ENCODE peak calls at places on chromosomes 12 and 14, in six cellular contexts. Y is bronchial epithelial cell, D is GM23248, Q is HCT116, S is fibroblast of the aortic adventitia, O is mucosa of descending colon. U is an unnamed sample.

GRCh38 chr14:58362798-58363412 is 32.8 kb upstream of the TOMM20L start:
- DNase-seq in O (no peak), Q (peak; percentile 21), Y (peak; percentile 60), D (peak; percentile 17), S (peak; percentile 27), U (no peak)

GRCh38 chr12:55652352-55652751 is 15.7 kb downstream of the OR10P1 start:
- DNase-seq in Q (no peak), Y (no peak), S (no peak), D (no peak), O (no peak), U (no peak)

GRCh38 chr12:29537292-29537691 is 39.8 kb upstream of the OVCH1 start:
- DNase-seq in D (no peak), Y (peak; percentile 90), S (peak; percentile 20), O (no peak), Q (no peak), U (no peak)

GRCh38 chr12:26251600-26251999 is 56.2 kb downstream of the SSPN start:
- DNase-seq in D (no peak), O (no peak), S (peak; percentile 99), Q (no peak), Y (no peak), U (no peak)

GRCh38 chr14:73526036-73526984 is 10.6 kb upstream of the ACOT1 start:
- DNase-seq in Q (no peak), O (no peak), S (peak; percentile 61), Y (peak; percentile 52), D (peak; percentile 64), U (no peak)

GRCh38 chr14:69079188-69079742 is 73.7 kb downstream of the DCAF5 start:
- DNase-seq in Y (peak; percentile 84), S (peak; percentile 83), Q (no peak), D (peak; percentile 89), O (no peak), U (no peak)

GRCh38 chr12:57131896-57132744 is 3.8 kb downstream of the LRP1 start:
- DNase-seq in Q (no peak), O (no peak), D (peak; percentile 60), S (no peak), Y (no peak), U (no peak)

GRCh38 chr14:66231823-66232222 is 254.3 kb upstream of the CCDC196 start:
- DNase-seq in Y (no peak), Q (no peak), S (no peak), O (no peak), D (no peak), U (no peak)

GRCh38 chr12:96720363-96720705 is 186.7 kb upstream of the NEDD1 start:
- DNase-seq in O (no peak), Y (no peak), Q (no peak), S (no peak), D (peak; percentile 46), U (no peak)

GRCh38 chr14:98177551-98177950 is 1094.4 kb downstream of the BCL11B start:
- DNase-seq in O (no peak), Y (no peak), Q (no peak), D (no peak), S (no peak), U (no peak)

GRCh38 chr12:54378791-54379400 is 5.6 kb downstream of the ZNF385A start:
- DNase-seq in O (no peak), D (peak; percentile 76), Q (no peak), Y (no peak), S (no peak), U (no peak)
- H3K4me3 ChIP-seq in O (no peak overlapping the region), D (peak overlapping the region; percentile 66), Q (peak overlapping the region; percentile 66), Y (no peak overlapping the region), S (peak overlapping the region; percentile 65), U (peak overlapping the region; percentile 51)

GRCh38 chr12:27554421-27555186 is 30.6 kb downstream of the PPFIBP1 start:
- DNase-seq in O (no peak), S (peak; percentile 92), Y (no peak), Q (no peak), D (peak; percentile 77), U (peak; percentile 83)
- H3K4me3 ChIP-seq in O (no peak overlapping the region), S (peak overlapping the region; percentile 43), Y (no peak overlapping the region), Q (no peak overlapping the region), D (peak overlapping the region; percentile 56), U (peak overlapping the region; percentile 20)

DNA sequence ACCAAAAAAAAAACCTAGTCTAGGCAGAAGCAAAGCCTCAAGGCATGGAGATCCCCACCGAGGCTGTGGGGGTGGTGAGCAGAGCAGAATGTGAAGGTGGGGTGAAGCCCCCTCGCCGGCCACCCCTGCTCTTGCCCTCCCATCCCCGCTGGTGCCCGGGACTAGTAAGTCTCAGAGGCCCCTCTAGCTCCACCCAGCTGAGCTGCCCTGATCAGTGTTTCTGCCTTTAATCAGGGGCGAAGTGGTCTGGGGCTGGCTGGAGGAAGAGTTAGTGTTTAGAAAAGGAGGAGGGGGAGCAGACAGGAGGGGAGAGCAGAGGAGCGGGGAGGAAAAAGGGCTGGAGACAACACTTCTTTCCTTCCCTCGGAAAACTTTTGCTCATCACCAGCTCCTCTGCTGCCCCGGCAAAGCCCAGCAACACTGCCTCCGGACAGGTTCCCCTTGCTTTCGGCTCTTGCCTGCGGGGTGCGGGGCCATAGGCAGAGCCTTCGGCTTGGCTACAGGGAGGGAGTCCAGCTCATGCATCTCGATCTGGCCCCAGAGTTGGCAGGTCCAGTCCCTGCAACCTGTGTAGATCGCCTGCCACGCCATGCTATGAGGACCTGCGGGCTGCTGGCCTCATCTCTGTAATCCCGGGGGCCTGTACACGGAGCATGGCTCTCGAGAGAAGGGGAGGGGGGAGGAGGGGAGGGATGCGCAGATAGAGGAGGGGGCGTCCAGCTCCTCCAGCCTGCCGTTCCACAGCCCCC is 3.4 kb upstream of the DLK1 start:
- DNase-seq in O (peak; percentile 24), S (no peak), D (no peak), Y (no peak), Q (no peak), U (no peak)
- H3K4me3 ChIP-seq in O (no peak overlapping the region), S (no peak overlapping the region), D (no peak overlapping the region), Y (no peak overlapping the region), Q (no peak overlapping the region), U (no peak overlapping the region)

GRCh38 chr14:99203801-99204200 is 68.2 kb downstream of the BCL11B start:
- DNase-seq in Q (no peak), O (no peak), D (no peak), S (no peak), Y (no peak), U (no peak)
- H3K4me3 ChIP-seq in Q (no peak overlapping the region), O (no peak overlapping the region), D (no peak overlapping the region), S (no peak overlapping the region), Y (no peak overlapping the region), U (no peak overlapping the region)

GRCh38 chr12:14619731-14620501 is 52.2 kb upstream of the PLBD1 start:
- DNase-seq in S (no peak), D (no peak), Y (no peak), Q (no peak), O (no peak), U (no peak)
- H3K4me3 ChIP-seq in S (no peak overlapping the region), D (no peak overlapping the region), Y (no peak overlapping the region), Q (no peak overlapping the region), O (no peak overlapping the region), U (no peak overlapping the region)

DNA sequence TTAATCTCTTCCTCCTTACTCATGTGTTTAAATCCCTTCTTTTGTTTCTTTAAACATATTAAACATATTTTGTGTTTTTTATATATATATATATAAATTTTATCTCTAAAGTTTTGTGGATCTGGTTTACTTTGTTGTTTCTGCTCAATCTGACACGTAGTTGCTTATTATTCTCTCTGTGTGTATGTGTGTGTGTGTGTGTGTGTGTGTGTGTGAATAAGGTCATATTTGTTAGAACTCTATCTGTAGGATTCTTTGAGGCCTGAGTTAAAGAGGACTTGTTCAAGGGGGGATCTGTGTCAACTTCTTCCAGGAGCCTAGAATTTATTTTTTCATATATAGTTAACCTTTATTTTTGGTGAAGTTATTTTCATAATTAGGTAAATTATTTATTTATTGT is 2.7 kb downstream of the GPR65 start:
- DNase-seq in O (no peak), Y (no peak), S (no peak), D (no peak), Q (no peak), U (no peak)
- H3K4me3 ChIP-seq in O (no peak overlapping the region), Y (no peak overlapping the region), S (no peak overlapping the region), D (no peak overlapping the region), Q (no peak overlapping the region), U (no peak overlapping the region)

GRCh38 chr12:104459556-104459909 is 2.8 kb downstream of the CHST11 start:
- DNase-seq in Y (peak; percentile 30), S (peak; percentile 26), D (peak; percentile 29), O (no peak), Q (no peak), U (no peak)
- H3K4me3 ChIP-seq in Y (no peak overlapping the region), S (peak overlapping the region; percentile 88), D (peak overlapping the region; percentile 98), O (no peak overlapping the region), Q (no peak overlapping the region), U (no peak overlapping the region)